ENCODE peak calls at places on chromosomes 7 and 10, in eight cellular contexts. One of them, this sample, is unnamed.

GRCh38 chr7:93622036-93622714 is 47.7 kb upstream of the CALCR start:
- DNase-seq in astrocyte of the spinal cord: peak
- DNase-seq in IMR-90: peak
- DNase-seq in AG04450: no peak
- DNase-seq in AG10803: peak
- DNase-seq in neural progenitor cell: peak
- DNase-seq in RWPE1: peak
- DNase-seq in heart right ventricle: no peak
- DNase-seq in this sample: no peak

GRCh38 chr7:877312-878232 is 1.2 kb downstream of the GET4 start:
- DNase-seq in astrocyte of the spinal cord: no peak
- DNase-seq in IMR-90: no peak
- DNase-seq in AG04450: no peak
- DNase-seq in AG10803: no peak
- DNase-seq in neural progenitor cell: peak
- DNase-seq in RWPE1: peak
- DNase-seq in heart right ventricle: peak
- DNase-seq in this sample: no peak

GRCh38 chr10:53025172-53025651 is 252.6 kb upstream of the MBL2 start:
- DNase-seq in astrocyte of the spinal cord: peak
- DNase-seq in IMR-90: peak
- DNase-seq in AG04450: no peak
- DNase-seq in AG10803: no peak
- DNase-seq in neural progenitor cell: no peak
- DNase-seq in RWPE1: no peak
- DNase-seq in heart right ventricle: no peak
- DNase-seq in this sample: no peak

GRCh38 chr7:101206665-101207042 is 5.8 kb upstream of the MOGAT3 start:
- DNase-seq in astrocyte of the spinal cord: no peak
- DNase-seq in IMR-90: no peak
- DNase-seq in AG04450: no peak
- DNase-seq in AG10803: no peak
- DNase-seq in neural progenitor cell: no peak
- DNase-seq in RWPE1: no peak
- DNase-seq in heart right ventricle: no peak
- DNase-seq in this sample: no peak

GRCh38 chr7:64625114-64626082 is 40.5 kb upstream of the ZNF107 start:
- DNase-seq in astrocyte of the spinal cord: no peak
- DNase-seq in IMR-90: no peak
- DNase-seq in AG04450: no peak
- DNase-seq in AG10803: no peak
- DNase-seq in neural progenitor cell: no peak
- DNase-seq in RWPE1: peak
- DNase-seq in heart right ventricle: no peak
- DNase-seq in this sample: no peak

GRCh38 chr7:25926009-25926408 is 226.0 kb upstream of the NFE2L3 start:
- DNase-seq in astrocyte of the spinal cord: peak
- DNase-seq in IMR-90: no peak
- DNase-seq in AG04450: no peak
- DNase-seq in AG10803: no peak
- DNase-seq in neural progenitor cell: no peak
- DNase-seq in RWPE1: peak
- DNase-seq in heart right ventricle: no peak
- DNase-seq in this sample: no peak

GRCh38 chr7:5322621-5323410 is 40.1 kb downstream of the SLC29A4 start:
- DNase-seq in astrocyte of the spinal cord: no peak
- DNase-seq in IMR-90: no peak
- DNase-seq in AG04450: no peak
- DNase-seq in AG10803: no peak
- DNase-seq in neural progenitor cell: no peak
- DNase-seq in RWPE1: no peak
- DNase-seq in heart right ventricle: no peak
- DNase-seq in this sample: no peak

GRCh38 chr10:114653926-114654325 is 4.1 kb downstream of the ABLIM1 start:
- DNase-seq in astrocyte of the spinal cord: no peak
- DNase-seq in IMR-90: no peak
- DNase-seq in AG04450: no peak
- DNase-seq in AG10803: no peak
- DNase-seq in neural progenitor cell: no peak
- DNase-seq in RWPE1: no peak
- DNase-seq in heart right ventricle: peak
- DNase-seq in this sample: no peak

DNA sequence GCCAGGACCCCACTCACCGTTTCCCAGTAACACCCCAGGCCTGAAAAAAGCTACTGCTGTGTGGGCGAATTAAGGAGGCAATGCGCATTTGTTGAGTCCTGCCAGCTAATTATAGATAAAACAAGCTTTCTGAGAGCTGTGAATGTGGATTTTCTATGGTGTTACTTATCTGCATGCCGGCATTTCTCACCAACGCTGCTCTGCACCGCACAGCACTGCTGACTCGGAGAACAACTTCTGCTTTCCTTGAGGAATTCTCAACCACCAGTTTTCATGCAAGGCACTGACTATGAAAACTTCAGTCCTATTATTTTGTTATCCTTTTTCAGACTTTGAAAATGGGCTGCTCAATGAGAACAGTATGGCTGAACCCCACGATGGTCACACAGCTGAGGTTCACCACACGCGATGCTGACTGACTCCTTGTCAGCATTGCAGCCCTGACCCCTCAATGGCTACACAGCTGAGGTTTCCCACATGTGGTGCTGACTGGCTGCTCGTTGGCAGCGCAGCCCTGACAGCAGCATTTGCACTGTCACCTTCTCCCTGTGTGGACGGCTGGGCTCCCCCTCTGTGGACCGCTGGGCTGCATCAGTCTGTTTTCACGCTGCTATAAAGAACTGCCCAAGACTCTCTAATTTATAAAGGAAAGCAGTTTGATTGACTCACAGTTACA is 190.6 kb downstream of the DIP2C start:
- DNase-seq in astrocyte of the spinal cord: no peak
- DNase-seq in IMR-90: no peak
- DNase-seq in AG04450: no peak
- DNase-seq in AG10803: no peak
- DNase-seq in neural progenitor cell: no peak
- DNase-seq in RWPE1: no peak
- DNase-seq in heart right ventricle: no peak
- DNase-seq in this sample: no peak
- TF ChIP-seq CTCF in astrocyte of the spinal cord: no peak
- TF ChIP-seq CTCF in IMR-90: no peak
- TF ChIP-seq CTCF in AG04450: no peak
- TF ChIP-seq CTCF in AG10803: no peak
- TF ChIP-seq CTCF in neural progenitor cell: no peak
- TF ChIP-seq CTCF in RWPE1: no peak
- TF ChIP-seq CTCF in heart right ventricle: no peak
- TF ChIP-seq CTCF in this sample: no peak

GRCh38 chr10:77685494-77685893 is 47.9 kb upstream of the KCNMA1 start:
- DNase-seq in astrocyte of the spinal cord: no peak
- DNase-seq in IMR-90: no peak
- DNase-seq in AG04450: no peak
- DNase-seq in AG10803: no peak
- DNase-seq in neural progenitor cell: no peak
- DNase-seq in RWPE1: no peak
- DNase-seq in heart right ventricle: no peak
- DNase-seq in this sample: no peak
- TF ChIP-seq CTCF in astrocyte of the spinal cord: no peak
- TF ChIP-seq CTCF in IMR-90: no peak
- TF ChIP-seq CTCF in AG04450: peak
- TF ChIP-seq CTCF in AG10803: no peak
- TF ChIP-seq CTCF in neural progenitor cell: no peak
- TF ChIP-seq CTCF in RWPE1: no peak
- TF ChIP-seq CTCF in heart right ventricle: no peak
- TF ChIP-seq CTCF in this sample: no peak

DNA sequence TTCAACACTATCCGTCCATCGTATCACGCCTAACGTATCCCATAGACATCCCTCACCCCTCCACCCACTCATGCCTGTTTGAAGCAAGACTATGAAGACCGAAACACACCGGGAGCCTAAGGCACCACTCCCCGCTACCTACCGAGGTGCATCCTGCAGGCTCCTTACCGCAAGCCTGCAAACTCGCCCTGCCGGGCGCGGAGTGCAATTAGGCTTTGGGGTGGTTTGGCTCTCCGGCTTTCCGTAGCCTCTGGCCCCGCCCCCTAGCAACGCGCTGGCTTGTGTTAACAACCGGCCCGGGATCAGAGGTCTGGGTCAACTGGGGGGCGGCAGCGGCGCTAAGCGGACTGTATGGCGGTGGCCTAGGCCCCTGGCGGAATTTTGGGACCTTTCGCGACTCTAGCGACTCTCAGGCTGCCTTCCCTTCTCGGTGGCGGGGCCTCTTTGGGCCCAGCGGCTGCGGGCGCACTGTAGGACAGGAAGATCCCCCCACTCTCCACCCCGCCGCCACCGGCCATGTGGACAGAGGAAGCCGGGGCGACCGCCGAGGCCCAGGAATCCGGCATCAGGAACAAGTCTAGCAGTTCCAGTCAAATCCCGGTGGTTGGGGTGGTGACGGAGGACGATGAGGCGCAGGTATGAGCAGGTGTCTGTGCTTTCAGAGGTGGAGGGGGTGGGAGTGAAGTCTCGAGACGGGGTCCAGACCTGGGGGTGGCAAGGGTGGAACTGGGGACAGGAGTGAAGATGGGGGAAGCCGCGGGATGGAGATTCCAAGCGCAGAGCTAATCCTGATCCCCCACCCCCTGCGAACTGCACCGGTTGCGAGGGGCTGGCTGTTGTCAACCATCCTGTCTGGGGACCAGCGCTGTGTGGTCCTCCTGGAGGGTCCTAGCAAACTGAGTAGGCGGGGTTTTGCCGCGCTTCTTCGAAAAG is at the start of gene CFAP69:
- DNase-seq in astrocyte of the spinal cord: peak
- DNase-seq in IMR-90: peak
- DNase-seq in AG04450: peak
- DNase-seq in AG10803: peak
- DNase-seq in neural progenitor cell: peak
- DNase-seq in RWPE1: peak
- DNase-seq in heart right ventricle: peak
- DNase-seq in this sample: peak
- TF ChIP-seq CTCF in astrocyte of the spinal cord: peak
- TF ChIP-seq CTCF in IMR-90: peak
- TF ChIP-seq CTCF in AG04450: peak
- TF ChIP-seq CTCF in AG10803: peak
- TF ChIP-seq CTCF in neural progenitor cell: peak
- TF ChIP-seq CTCF in RWPE1: no peak
- TF ChIP-seq CTCF in heart right ventricle: peak
- TF ChIP-seq CTCF in this sample: no peak

DNA sequence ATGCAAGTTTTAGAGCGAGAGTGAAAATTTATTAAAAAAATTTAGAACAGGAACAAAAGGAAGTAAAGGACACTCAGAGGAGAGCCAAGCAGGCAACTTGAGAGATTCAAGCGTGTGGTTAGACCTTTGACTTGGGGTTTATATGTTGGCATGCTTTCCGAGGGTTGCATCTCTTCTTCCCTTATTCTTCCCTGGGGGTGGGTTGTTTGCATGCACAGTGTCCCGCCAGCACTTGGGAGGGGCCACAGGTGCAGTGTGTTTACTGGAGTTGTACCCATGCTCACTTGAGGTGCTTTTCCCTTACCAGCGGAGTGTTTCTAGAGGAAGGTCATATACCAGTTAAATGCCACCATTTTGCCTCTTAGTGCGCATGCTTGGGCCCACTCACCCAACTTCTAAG is 96.3 kb downstream of the CHN2 start:
- DNase-seq in astrocyte of the spinal cord: no peak
- DNase-seq in IMR-90: no peak
- DNase-seq in AG04450: no peak
- DNase-seq in AG10803: no peak
- DNase-seq in neural progenitor cell: no peak
- DNase-seq in RWPE1: no peak
- DNase-seq in heart right ventricle: no peak
- DNase-seq in this sample: no peak
- TF ChIP-seq CTCF in astrocyte of the spinal cord: no peak
- TF ChIP-seq CTCF in IMR-90: no peak
- TF ChIP-seq CTCF in AG04450: no peak
- TF ChIP-seq CTCF in AG10803: no peak
- TF ChIP-seq CTCF in neural progenitor cell: no peak
- TF ChIP-seq CTCF in RWPE1: no peak
- TF ChIP-seq CTCF in heart right ventricle: no peak
- TF ChIP-seq CTCF in this sample: no peak

GRCh38 chr10:36885746-36886145 is 239.7 kb upstream of the ANKRD30A start:
- DNase-seq in astrocyte of the spinal cord: no peak
- DNase-seq in IMR-90: no peak
- DNase-seq in AG04450: no peak
- DNase-seq in AG10803: no peak
- DNase-seq in neural progenitor cell: no peak
- DNase-seq in RWPE1: no peak
- DNase-seq in heart right ventricle: no peak
- DNase-seq in this sample: no peak

GRCh38 chr10:36886303-36886891 is 239.0 kb upstream of the ANKRD30A start:
- DNase-seq in astrocyte of the spinal cord: no peak
- DNase-seq in IMR-90: no peak
- DNase-seq in AG04450: no peak
- DNase-seq in AG10803: no peak
- DNase-seq in neural progenitor cell: no peak
- DNase-seq in RWPE1: no peak
- DNase-seq in heart right ventricle: no peak
- DNase-seq in this sample: no peak

DNA sequence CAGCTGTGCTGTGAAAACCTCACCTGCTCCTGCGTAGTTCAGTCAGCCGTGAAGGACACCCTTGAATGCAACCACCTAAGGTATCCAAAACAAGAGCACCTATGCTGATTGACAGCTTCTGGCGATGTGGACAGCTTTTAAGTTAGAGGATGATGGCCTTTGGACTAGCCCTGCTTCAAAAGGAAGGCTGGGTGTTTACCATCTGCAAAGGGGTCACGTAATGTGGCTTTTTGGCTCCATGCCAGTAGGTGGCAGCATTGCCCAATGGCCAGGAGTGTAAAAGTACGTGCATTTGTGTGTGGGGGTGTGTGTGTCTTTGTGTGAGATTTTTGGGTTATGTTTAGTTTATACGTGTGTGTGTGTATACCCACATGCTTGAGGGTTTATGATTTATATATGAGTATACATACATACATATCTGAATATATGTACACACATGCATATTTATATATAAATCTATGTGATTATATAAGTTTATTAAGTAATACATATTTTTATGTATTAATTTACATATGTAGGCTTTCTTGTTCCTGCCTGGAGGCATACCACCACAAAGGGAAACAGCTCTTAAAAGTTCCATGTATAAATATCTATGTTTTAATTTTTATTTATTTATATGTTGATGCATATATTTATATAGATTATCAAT is 236.3 kb upstream of the ANKRD30A start:
- DNase-seq in astrocyte of the spinal cord: no peak
- DNase-seq in IMR-90: peak
- DNase-seq in AG04450: no peak
- DNase-seq in AG10803: peak
- DNase-seq in neural progenitor cell: peak
- DNase-seq in RWPE1: peak
- DNase-seq in heart right ventricle: no peak
- DNase-seq in this sample: no peak
- TF ChIP-seq CTCF in astrocyte of the spinal cord: peak
- TF ChIP-seq CTCF in IMR-90: peak
- TF ChIP-seq CTCF in AG04450: no peak
- TF ChIP-seq CTCF in AG10803: no peak
- TF ChIP-seq CTCF in neural progenitor cell: peak
- TF ChIP-seq CTCF in RWPE1: peak
- TF ChIP-seq CTCF in heart right ventricle: no peak
- TF ChIP-seq CTCF in this sample: no peak

DNA sequence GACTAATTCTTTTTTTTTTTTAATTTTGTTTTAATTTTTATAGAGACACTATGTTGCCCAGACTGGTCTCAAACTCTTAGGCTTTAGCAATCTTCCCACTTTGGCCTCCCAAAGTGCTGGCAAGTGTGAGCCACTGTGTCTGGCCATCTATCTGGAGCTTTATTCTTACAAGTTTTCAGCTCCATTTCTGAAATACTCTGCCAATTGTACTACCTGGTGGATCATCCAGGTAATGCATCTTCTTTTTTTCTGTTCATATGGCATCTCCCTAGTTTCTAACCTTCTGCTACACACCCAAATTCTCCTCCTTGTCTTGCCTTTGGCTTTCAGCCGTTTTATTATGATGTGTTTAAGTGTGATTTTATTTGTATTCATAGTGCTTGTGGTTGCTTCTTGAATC is 40.2 kb downstream of the ZNF365 start:
- DNase-seq in astrocyte of the spinal cord: no peak
- DNase-seq in IMR-90: no peak
- DNase-seq in AG04450: no peak
- DNase-seq in AG10803: no peak
- DNase-seq in neural progenitor cell: no peak
- DNase-seq in RWPE1: no peak
- DNase-seq in heart right ventricle: no peak
- DNase-seq in this sample: no peak
- TF ChIP-seq CTCF in astrocyte of the spinal cord: no peak
- TF ChIP-seq CTCF in IMR-90: no peak
- TF ChIP-seq CTCF in AG04450: peak
- TF ChIP-seq CTCF in AG10803: peak
- TF ChIP-seq CTCF in neural progenitor cell: peak
- TF ChIP-seq CTCF in RWPE1: no peak
- TF ChIP-seq CTCF in heart right ventricle: no peak
- TF ChIP-seq CTCF in this sample: no peak